ENCODE peak calls at places on chromosomes 3 and 15, in five cellular contexts. P is stimulated activated CD4-positive, alpha-beta T cell treated with anti-CD3 and anti-CD28 coated beads, Interleukin-1b, Interleukin-23, amount 100 ng/mL, for 24 hours; A is upper lobe of right lung; N is kidney glomerular epithelial cell; D is hypothalamus. J is an unnamed sample.

GRCh38 chr3:40366203-40367162 is 20.5 kb upstream of the ENTPD3 start:
- DNase-seq in P (no peak), A (no peak), N (no peak), D (no peak), J (peak)

GRCh38 chr15:73996939-73997338 is 2.4 kb downstream of the PML start:
- DNase-seq in P (no peak), A (no peak), N (peak), D (no peak), J (peak)

GRCh38 chr3:132318451-132318850 is 1.2 kb downstream of the ACP3 start:
- DNase-seq in P (no peak), A (no peak), N (no peak), D (no peak), J (peak)

GRCh38 chr3:15361494-15362214 is 29.3 kb upstream of the SH3BP5 start:
- DNase-seq in P (peak), A (no peak), N (peak), D (no peak), J (peak)

GRCh38 chr15:99057697-99058420 is 47.0 kb upstream of the SYNM start:
- DNase-seq in P (no peak), A (no peak), N (no peak), D (no peak), J (peak)

GRCh38 chr3:53850895-53851294 is 4.5 kb downstream of the IL17RB start:
- DNase-seq in P (no peak), A (no peak), N (no peak), D (no peak), J (no peak)

GRCh38 chr15:91265431-91265940 is 165.4 kb downstream of the SV2B start:
- DNase-seq in P (no peak), A (no peak), N (no peak), D (no peak), J (no peak)

GRCh38 chr3:30437172-30437571 is 169.2 kb upstream of the TGFBR2 start:
- DNase-seq in P (no peak), A (peak), N (no peak), D (no peak), J (peak)

GRCh38 chr3:21405671-21406667 is 345.0 kb downstream of the ZNF385D start:
- DNase-seq in P (no peak), A (peak), N (no peak), D (no peak), J (no peak)

J was measured in renal cortical epithelial cell.